ENCODE peak calls at places on chromosomes 4 and X, in six cellular contexts. Y is T47D, Z is AG09309, C is hypothalamus, D is NCI-H1436, O is T follicular helper cell. T is an unnamed sample.

GRCh38 chrX:150155396-150156048 is 207.6 kb upstream of the MAMLD1 start:
- DNase-seq in Y (no peak), Z (peak; percentile 28), C (no peak), D (no peak), O (no peak), T (peak; percentile 33)

GRCh38 chr4:37652747-37653527 is 33.2 kb downstream of the RELL1 start:
- DNase-seq in Y (no peak), Z (no peak), C (no peak), D (no peak), O (no peak), T (no peak)

GRCh38 chrX:8879750-8880149 is 78.6 kb upstream of the FAM9A start:
- DNase-seq in Y (no peak), Z (no peak), C (no peak), D (no peak), O (peak; percentile 6), T (no peak)

GRCh38 chr4:743463-744211 is 38.0 kb downstream of the PCGF3 start:
- DNase-seq in Y (no peak), Z (no peak), C (no peak), D (no peak), O (no peak), T (no peak)

GRCh38 chr4:536351-536972 is 37.5 kb downstream of the PIGG start:
- DNase-seq in Y (no peak), Z (no peak), C (no peak), D (no peak), O (no peak), T (no peak)

GRCh38 chrX:21479695-21480280 is 105.6 kb downstream of the CNKSR2 start:
- DNase-seq in Y (peak; percentile 4), Z (peak; percentile 18), C (no peak), D (peak; percentile 47), O (no peak), T (no peak)

GRCh38 chrX:147174596-147174995 is 360.1 kb upstream of the CXorf51A start:
- DNase-seq in Y (no peak), Z (no peak), C (no peak), D (no peak), O (no peak), T (no peak)

GRCh38 chr4:111323496-111323895 is 700.6 kb upstream of the PITX2 start:
- DNase-seq in Y (no peak), Z (peak; percentile 37), C (no peak), D (no peak), O (no peak), T (no peak)

GRCh38 chr4:74603186-74603585 is 158.2 kb downstream of the AREG start:
- DNase-seq in Y (no peak), Z (no peak), C (no peak), D (no peak), O (no peak), T (no peak)

GRCh38 chr4:87058272-87059073 is 123.7 kb downstream of the AFF1 start:
- DNase-seq in Y (no peak), Z (no peak), C (no peak), D (peak; percentile 41), O (no peak), T (no peak)

GRCh38 chr4:10048931-10049655 is 27.8 kb upstream of the SLC2A9 start:
- DNase-seq in Y (no peak), Z (no peak), C (no peak), D (no peak), O (no peak), T (no peak)

GRCh38 chrX:136028383-136028984 is 43.2 kb downstream of the SLC9A6 start:
- DNase-seq in Y (no peak), Z (peak; percentile 31), C (no peak), D (peak; percentile 41), O (no peak), T (no peak)

GRCh38 chr4:14790487-14790886 is 211.8 kb upstream of the CPEB2 start:
- DNase-seq in Y (no peak), Z (no peak), C (no peak), D (no peak), O (no peak), T (no peak)

GRCh38 chrX:38800981-38801845 is at the start of gene MID1IP1:
- DNase-seq in Y (peak; percentile 90), Z (peak; percentile 54), C (peak; percentile 85), D (peak; percentile 78), O (peak; percentile 73), T (peak; percentile 75)

GRCh38 chr4:176538217-176538925 is 218.6 kb downstream of the SPCS3 start:
- DNase-seq in Y (no peak), Z (peak; percentile 83), C (no peak), D (no peak), O (no peak), T (peak; percentile 36)

GRCh38 chrX:136780738-136781137 is at the start of gene ARHGEF6:
- DNase-seq in Y (no peak), Z (no peak), C (no peak), D (no peak), O (no peak), T (no peak)

GRCh38 chr4:159946983-159947645 is 844.2 kb downstream of the RAPGEF2 start:
- DNase-seq in Y (peak; percentile 16), Z (peak; percentile 32), C (no peak), D (peak; percentile 0), O (no peak), T (no peak)

GRCh38 chr4:117771647-117772337 is 262.5 kb upstream of the NDST3 start:
- DNase-seq in Y (no peak), Z (no peak), C (no peak), D (no peak), O (no peak), T (no peak)

GRCh38 chr4:86359944-86360478 is at the start of gene MAPK10:
- DNase-seq in Y (no peak), Z (no peak), C (peak; percentile 87), D (peak; percentile 96), O (peak; percentile 27), T (peak; percentile 51)

GRCh38 chr4:78324625-78325024 is 226.9 kb upstream of the ANXA3 start:
- DNase-seq in Y (no peak), Z (no peak), C (no peak), D (no peak), O (no peak), T (no peak)

GRCh38 chr4:147134536-147135210 is 189.0 kb upstream of the TTC29 start:
- DNase-seq in Y (no peak), Z (no peak), C (no peak), D (no peak), O (no peak), T (no peak)

GRCh38 chr4:184473515-184474260 is 662 bp downstream of the IRF2 start:
- DNase-seq in Y (peak; percentile 38), Z (no peak), C (no peak), D (no peak), O (peak; percentile 24), T (no peak)

GRCh38 chrX:38636949-38637819 is 75.8 kb downstream of the TSPAN7 start:
- DNase-seq in Y (no peak), Z (no peak), C (no peak), D (no peak), O (no peak), T (no peak)

GRCh38 chrX:116290359-116290758 is 119.8 kb downstream of the AGTR2 start:
- DNase-seq in Y (no peak), Z (no peak), C (no peak), D (no peak), O (no peak), T (no peak)

GRCh38 chr4:94523617-94524016 is 71.9 kb downstream of the PDLIM5 start:
- DNase-seq in Y (no peak), Z (no peak), C (no peak), D (no peak), O (no peak), T (no peak)

GRCh38 chrX:40773809-40774208 is 38.5 kb upstream of the MED14 start:
- DNase-seq in Y (no peak), Z (no peak), C (no peak), D (no peak), O (no peak), T (peak; percentile 1)

GRCh38 chr4:109872950-109873656 is 25.2 kb downstream of the LRIT3 start:
- DNase-seq in Y (no peak), Z (no peak), C (no peak), D (no peak), O (no peak), T (no peak)

GRCh38 chr4:1559896-1560650 is 124.0 kb downstream of the FAM53A start:
- DNase-seq in Y (no peak), Z (no peak), C (no peak), D (no peak), O (no peak), T (no peak)

GRCh38 chrX:1491851-1492349 is 39.2 kb upstream of the ASMTL start:
- DNase-seq in Y (no peak), Z (no peak), C (no peak), D (no peak), O (no peak), T (no peak)